ENCODE peak calls at places on chromosomes 16 and 17, in four cellular contexts. One of them, this sample, is unnamed.

GRCh38 chr17:37388266-37388665 is 12.5 kb downstream of the C17orf78 start:
- DNase-seq in stimulated activated CD4-positive, alpha-beta T cell treated with anti-CD3 and anti-CD28 coated beads, Interleukin-1b, Interleukin-23, amount 100 ng/mL, for 24 hours: no peak
- DNase-seq in stimulated activated CD8-positive, alpha-beta memory T cell treated with anti-CD3 and anti-CD28 coated beads, Interleukin-4, amount 100 ng/mL, for 24 hours: no peak
- DNase-seq in germinal center: no peak
- DNase-seq in this sample: no peak

GRCh38 chr16:79792952-79793351 is 192.4 kb upstream of the MAF start:
- DNase-seq in stimulated activated CD4-positive, alpha-beta T cell treated with anti-CD3 and anti-CD28 coated beads, Interleukin-1b, Interleukin-23, amount 100 ng/mL, for 24 hours: no peak
- DNase-seq in stimulated activated CD8-positive, alpha-beta memory T cell treated with anti-CD3 and anti-CD28 coated beads, Interleukin-4, amount 100 ng/mL, for 24 hours: no peak
- DNase-seq in germinal center: no peak
- DNase-seq in this sample: no peak

GRCh38 chr17:9684955-9685621 is 39.8 kb downstream of the USP43 start:
- DNase-seq in stimulated activated CD4-positive, alpha-beta T cell treated with anti-CD3 and anti-CD28 coated beads, Interleukin-1b, Interleukin-23, amount 100 ng/mL, for 24 hours: no peak
- DNase-seq in stimulated activated CD8-positive, alpha-beta memory T cell treated with anti-CD3 and anti-CD28 coated beads, Interleukin-4, amount 100 ng/mL, for 24 hours: no peak
- DNase-seq in germinal center: no peak
- DNase-seq in this sample: no peak

GRCh38 chr17:10698116-10698818 is 873 bp downstream of the ADPRM start:
- DNase-seq in stimulated activated CD4-positive, alpha-beta T cell treated with anti-CD3 and anti-CD28 coated beads, Interleukin-1b, Interleukin-23, amount 100 ng/mL, for 24 hours: no peak
- DNase-seq in stimulated activated CD8-positive, alpha-beta memory T cell treated with anti-CD3 and anti-CD28 coated beads, Interleukin-4, amount 100 ng/mL, for 24 hours: no peak
- DNase-seq in germinal center: peak
- DNase-seq in this sample: no peak

GRCh38 chr17:31413871-31414589 is 22.6 kb downstream of the RAB11FIP4 start:
- DNase-seq in stimulated activated CD4-positive, alpha-beta T cell treated with anti-CD3 and anti-CD28 coated beads, Interleukin-1b, Interleukin-23, amount 100 ng/mL, for 24 hours: no peak
- DNase-seq in stimulated activated CD8-positive, alpha-beta memory T cell treated with anti-CD3 and anti-CD28 coated beads, Interleukin-4, amount 100 ng/mL, for 24 hours: no peak
- DNase-seq in germinal center: no peak
- DNase-seq in this sample: no peak

GRCh38 chr16:53341787-53342186 is 92.5 kb upstream of the RBL2 start:
- DNase-seq in stimulated activated CD4-positive, alpha-beta T cell treated with anti-CD3 and anti-CD28 coated beads, Interleukin-1b, Interleukin-23, amount 100 ng/mL, for 24 hours: no peak
- DNase-seq in stimulated activated CD8-positive, alpha-beta memory T cell treated with anti-CD3 and anti-CD28 coated beads, Interleukin-4, amount 100 ng/mL, for 24 hours: no peak
- DNase-seq in germinal center: no peak
- DNase-seq in this sample: no peak

GRCh38 chr17:29151567-29151966 is 28.6 kb downstream of the MYO18A start:
- DNase-seq in stimulated activated CD4-positive, alpha-beta T cell treated with anti-CD3 and anti-CD28 coated beads, Interleukin-1b, Interleukin-23, amount 100 ng/mL, for 24 hours: no peak
- DNase-seq in stimulated activated CD8-positive, alpha-beta memory T cell treated with anti-CD3 and anti-CD28 coated beads, Interleukin-4, amount 100 ng/mL, for 24 hours: no peak
- DNase-seq in germinal center: no peak
- DNase-seq in this sample: no peak

GRCh38 chr16:69241911-69242310 is 54.9 kb downstream of the SNTB2 start:
- DNase-seq in stimulated activated CD4-positive, alpha-beta T cell treated with anti-CD3 and anti-CD28 coated beads, Interleukin-1b, Interleukin-23, amount 100 ng/mL, for 24 hours: no peak
- DNase-seq in stimulated activated CD8-positive, alpha-beta memory T cell treated with anti-CD3 and anti-CD28 coated beads, Interleukin-4, amount 100 ng/mL, for 24 hours: no peak
- DNase-seq in germinal center: no peak
- DNase-seq in this sample: no peak

GRCh38 chr17:82520041-82520910 is 744 bp downstream of the FOXK2 start:
- DNase-seq in stimulated activated CD4-positive, alpha-beta T cell treated with anti-CD3 and anti-CD28 coated beads, Interleukin-1b, Interleukin-23, amount 100 ng/mL, for 24 hours: peak
- DNase-seq in stimulated activated CD8-positive, alpha-beta memory T cell treated with anti-CD3 and anti-CD28 coated beads, Interleukin-4, amount 100 ng/mL, for 24 hours: no peak
- DNase-seq in germinal center: peak
- DNase-seq in this sample: no peak

GRCh38 chr17:1039511-1040215 is 42.7 kb downstream of the TIMM22 start:
- DNase-seq in stimulated activated CD4-positive, alpha-beta T cell treated with anti-CD3 and anti-CD28 coated beads, Interleukin-1b, Interleukin-23, amount 100 ng/mL, for 24 hours: no peak
- DNase-seq in stimulated activated CD8-positive, alpha-beta memory T cell treated with anti-CD3 and anti-CD28 coated beads, Interleukin-4, amount 100 ng/mL, for 24 hours: no peak
- DNase-seq in germinal center: no peak
- DNase-seq in this sample: no peak

This sample was measured in NCI-H1930.